ENCODE peak calls at places on chromosome 9, in six cellular contexts. P, X, R, K, Z and H are unnamed samples.

GRCh38 chr9:132351404-132352050 is 3.3 kb downstream of the SETX start:
- DNase-seq in P (no peak), K (peak), Z (no peak), R (no peak), X (no peak), H (no peak)

GRCh38 chr9:79962836-79963235 is 391.1 kb downstream of the TLE4 start:
- DNase-seq in K (peak), R (no peak), X (no peak), P (no peak), Z (no peak), H (no peak)

GRCh38 chr9:73200694-73201432 is 49.2 kb downstream of the ANXA1 start:
- DNase-seq in X (no peak), K (peak), P (no peak), R (peak), Z (no peak), H (no peak)

GRCh38 chr9:89878687-89879086 is 273.9 kb downstream of the GADD45G start:
- DNase-seq in P (peak), X (no peak), Z (peak), R (no peak), K (peak), H (peak)

GRCh38 chr9:25716220-25716872 is 38.1 kb upstream of the TUSC1 start:
- DNase-seq in X (no peak), R (peak), K (peak), Z (peak), P (peak), H (no peak)

GRCh38 chr9:33288828-33289483 is 1.4 kb upstream of the NFX1 start:
- DNase-seq in R (no peak), K (no peak), Z (no peak), P (no peak), X (no peak), H (no peak)

GRCh38 chr9:114154597-114155102 is 687 bp upstream of the COL27A1 start:
- DNase-seq in Z (no peak), X (no peak), P (no peak), R (no peak), K (no peak), H (no peak)

GRCh38 chr9:114037249-114037648 is 40.9 kb downstream of the AMBP start:
- DNase-seq in X (no peak), R (no peak), P (no peak), Z (no peak), K (no peak), H (no peak)

GRCh38 chr9:107929439-107929838 is 439.9 kb upstream of the KLF4 start:
- DNase-seq in K (peak), R (peak), X (no peak), Z (no peak), P (peak), H (no peak)

GRCh38 chr9:137319434-137319975 is 17.4 kb upstream of the NRARP start:
- DNase-seq in X (no peak), K (no peak), Z (peak), P (no peak), R (no peak), H (no peak)

GRCh38 chr9:126583134-126583760 is 30.5 kb upstream of the LMX1B start:
- DNase-seq in R (no peak), X (no peak), Z (no peak), K (no peak), P (no peak), H (no peak)

GRCh38 chr9:134420974-134421432 is 94.7 kb downstream of the RXRA start:
- DNase-seq in P (no peak), X (no peak), K (no peak), R (no peak), Z (no peak), H (no peak)

GRCh38 chr9:9392755-9393154 is 1220.0 kb downstream of the PTPRD start:
- DNase-seq in P (no peak), X (no peak), Z (no peak), K (no peak), R (no peak), H (no peak)

GRCh38 chr9:97385626-97386264 is 26.2 kb upstream of the TDRD7 start:
- DNase-seq in X (no peak), K (no peak), Z (no peak), R (no peak), P (no peak), H (no peak)

GRCh38 chr9:123715258-123715657 is 214.7 kb downstream of the DENND1A start:
- DNase-seq in K (no peak), R (no peak), P (no peak), X (no peak), Z (no peak), H (no peak)

GRCh38 chr9:111915425-111915758 is 18.8 kb downstream of the UGCG start:
- DNase-seq in R (no peak), Z (no peak), X (no peak), K (no peak), P (no peak), H (no peak)

GRCh38 chr9:111917201-111917600 is 20.6 kb downstream of the UGCG start:
- DNase-seq in K (no peak), X (no peak), R (no peak), Z (no peak), P (no peak), H (no peak)

GRCh38 chr9:111913159-111913558 is 16.5 kb downstream of the UGCG start:
- DNase-seq in P (no peak), X (no peak), K (no peak), Z (no peak), R (no peak), H (no peak)

GRCh38 chr9:111916234-111916645 is 19.6 kb downstream of the UGCG start:
- DNase-seq in Z (no peak), K (no peak), R (no peak), X (no peak), P (no peak), H (no peak)

GRCh38 chr9:111914749-111915424 is 18.3 kb downstream of the UGCG start:
- DNase-seq in R (no peak), K (peak), X (no peak), Z (no peak), P (no peak), H (no peak)
- H3K4me3 ChIP-seq in R (no peak), K (no peak), X (no peak), Z (no peak), P (no peak), H (no peak)

GRCh38 chr9:131312246-131312645 is 22.7 kb downstream of the PLPP7 start:
- DNase-seq in X (no peak), R (no peak), P (no peak), Z (no peak), K (no peak), H (no peak)

GRCh38 chr9:131309526-131310276 is 20.2 kb downstream of the PLPP7 start:
- DNase-seq in X (no peak), R (no peak), K (no peak), P (no peak), Z (no peak), H (no peak)

GRCh38 chr9:131308906-131309305 is 19.4 kb downstream of the PLPP7 start:
- DNase-seq in X (no peak), R (no peak), P (no peak), Z (no peak), K (no peak), H (no peak)

GRCh38 chr9:131312822-131313770 is 23.6 kb downstream of the PLPP7 start:
- DNase-seq in R (no peak), Z (no peak), P (no peak), X (no peak), K (no peak), H (no peak)

GRCh38 chr9:131310833-131311554 is 21.5 kb downstream of the PLPP7 start:
- DNase-seq in Z (no peak), P (no peak), R (no peak), K (no peak), X (peak), H (no peak)
- H3K4me3 ChIP-seq in Z (peak), P (no peak), R (no peak), K (no peak), X (peak), H (no peak)

GRCh38 chr9:75105019-75105540 is 16.8 kb downstream of the OSTF1 start:
- DNase-seq in Z (no peak), K (no peak), R (no peak), P (no peak), X (no peak), H (no peak)
- H3K4me3 ChIP-seq in Z (no peak), K (no peak), R (no peak), P (no peak), X (no peak), H (no peak)

GRCh38 chr9:121154782-121155181 is 46.9 kb downstream of the RAB14 start:
- DNase-seq in X (no peak), R (peak), P (no peak), Z (no peak), K (no peak), H (no peak)

GRCh38 chr9:121153642-121154041 is 48.0 kb downstream of the RAB14 start:
- DNase-seq in R (no peak), Z (no peak), P (no peak), K (no peak), X (no peak), H (no peak)

GRCh38 chr9:121160025-121160424 is 41.6 kb downstream of the RAB14 start:
- DNase-seq in R (no peak), X (no peak), K (no peak), Z (no peak), P (no peak), H (no peak)

GRCh38 chr9:121157939-121158338 is 43.7 kb downstream of the RAB14 start:
- DNase-seq in R (no peak), K (no peak), X (no peak), Z (no peak), P (no peak), H (no peak)

DNA sequence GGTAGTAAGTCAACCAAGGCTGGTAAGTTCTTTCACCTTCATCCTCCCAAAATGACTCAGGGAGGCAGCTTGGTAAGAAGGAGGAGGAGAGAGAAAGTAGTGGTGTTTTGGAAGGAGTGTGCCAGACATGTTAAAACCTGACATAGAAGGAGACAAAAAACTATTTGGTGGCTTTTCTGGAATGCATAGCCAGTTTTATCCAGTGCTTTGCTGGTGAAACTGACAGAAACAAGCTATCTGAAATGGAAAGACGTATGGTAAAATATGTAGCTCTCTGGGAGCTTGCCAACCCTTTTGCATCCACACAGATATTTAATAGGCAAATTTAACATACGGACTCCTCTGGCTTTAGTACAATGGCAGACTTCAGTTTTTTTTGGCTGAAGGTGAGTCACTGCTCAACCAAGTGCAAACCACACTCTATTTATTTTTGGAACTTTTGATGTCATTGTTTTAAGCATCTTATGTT is 45.4 kb downstream of the RAB14 start:
- DNase-seq in P (no peak), K (peak), R (peak), Z (no peak), X (no peak), H (peak)
- H3K4me3 ChIP-seq in P (no peak), K (no peak), R (no peak), Z (no peak), X (no peak), H (no peak)

GRCh38 chr9:125260564-125260963 is 1.1 kb upstream of the GAPVD1 start:
- DNase-seq in X (no peak), K (peak), R (peak), Z (no peak), P (no peak), H (no peak)
- H3K4me3 ChIP-seq in X (no peak), K (no peak), R (no peak), Z (no peak), P (no peak), H (no peak)

GRCh38 chr9:93230601-93231000 is 46.7 kb downstream of the WNK2 start:
- DNase-seq in Z (no peak), P (no peak), X (no peak), K (no peak), R (no peak), H (no peak)
- H3K4me3 ChIP-seq in Z (no peak), P (no peak), X (no peak), K (no peak), R (no peak), H (no peak)

GRCh38 chr9:128685022-128685332 is 4.0 kb upstream of the SET start:
- DNase-seq in K (no peak), Z (peak), R (no peak), P (no peak), X (no peak), H (no peak)
- H3K4me3 ChIP-seq in K (no peak), Z (peak), R (no peak), P (peak), X (peak), H (no peak)